ENCODE peak calls at places on chromosomes 3 and 15, in six cellular contexts. One of them, this sample, is unnamed.

GRCh38 chr3:30289751-30290150 is 316.6 kb upstream of the TGFBR2 start:
- DNase-seq in cardiac fibroblast: no peak
- DNase-seq in lung: no peak
- DNase-seq in neural crest cell: no peak
- DNase-seq in AG09309: no peak
- DNase-seq in cardiac muscle cell: no peak
- DNase-seq in this sample: no peak

GRCh38 chr15:66785637-66786036 is 83.6 kb downstream of the SMAD6 start:
- DNase-seq in cardiac fibroblast: peak
- DNase-seq in lung: no peak
- DNase-seq in neural crest cell: no peak
- DNase-seq in AG09309: no peak
- DNase-seq in cardiac muscle cell: no peak
- DNase-seq in this sample: no peak

GRCh38 chr15:99172171-99172570 is 67.3 kb downstream of the SYNM start:
- DNase-seq in cardiac fibroblast: no peak
- DNase-seq in lung: peak
- DNase-seq in neural crest cell: no peak
- DNase-seq in AG09309: no peak
- DNase-seq in cardiac muscle cell: no peak
- DNase-seq in this sample: no peak

GRCh38 chr3:48660800-48661400 is 1.8 kb downstream of the CELSR3 start:
- DNase-seq in cardiac fibroblast: no peak
- DNase-seq in lung: no peak
- DNase-seq in neural crest cell: no peak
- DNase-seq in AG09309: no peak
- DNase-seq in cardiac muscle cell: no peak
- DNase-seq in this sample: no peak

GRCh38 chr15:72503147-72503546 is 29.0 kb downstream of the ARIH1 start:
- DNase-seq in cardiac fibroblast: no peak
- DNase-seq in lung: no peak
- DNase-seq in neural crest cell: no peak
- DNase-seq in AG09309: no peak
- DNase-seq in cardiac muscle cell: no peak
- DNase-seq in this sample: no peak

GRCh38 chr15:63600001-63600645 is 2.9 kb downstream of the FBXL22 start:
- DNase-seq in cardiac fibroblast: peak
- DNase-seq in lung: no peak
- DNase-seq in neural crest cell: peak
- DNase-seq in AG09309: no peak
- DNase-seq in cardiac muscle cell: peak
- DNase-seq in this sample: peak

GRCh38 chr3:117748131-117748530 is 1038.6 kb downstream of the TUSC7 start:
- DNase-seq in cardiac fibroblast: no peak
- DNase-seq in lung: no peak
- DNase-seq in neural crest cell: no peak
- DNase-seq in AG09309: no peak
- DNase-seq in cardiac muscle cell: no peak
- DNase-seq in this sample: no peak

GRCh38 chr3:111915905-111916304 is 56.8 kb downstream of the PHLDB2 start:
- DNase-seq in cardiac fibroblast: peak
- DNase-seq in lung: no peak
- DNase-seq in neural crest cell: no peak
- DNase-seq in AG09309: no peak
- DNase-seq in cardiac muscle cell: no peak
- DNase-seq in this sample: no peak

GRCh38 chr3:16633948-16634347 is 28.7 kb upstream of the DAZL start:
- DNase-seq in cardiac fibroblast: no peak
- DNase-seq in lung: no peak
- DNase-seq in neural crest cell: no peak
- DNase-seq in AG09309: no peak
- DNase-seq in cardiac muscle cell: no peak
- DNase-seq in this sample: no peak

GRCh38 chr3:57572096-57572495 is 16.0 kb downstream of the PDE12 start:
- DNase-seq in cardiac fibroblast: no peak
- DNase-seq in lung: no peak
- DNase-seq in neural crest cell: no peak
- DNase-seq in AG09309: no peak
- DNase-seq in cardiac muscle cell: no peak
- DNase-seq in this sample: no peak

GRCh38 chr3:166498439-166498838 is 661.2 kb upstream of the BCHE start:
- DNase-seq in cardiac fibroblast: no peak
- DNase-seq in lung: no peak
- DNase-seq in neural crest cell: no peak
- DNase-seq in AG09309: no peak
- DNase-seq in cardiac muscle cell: no peak
- DNase-seq in this sample: no peak

GRCh38 chr15:70101459-70102113 is 3.9 kb upstream of the TLE3 start:
- DNase-seq in cardiac fibroblast: peak
- DNase-seq in lung: peak
- DNase-seq in neural crest cell: peak
- DNase-seq in AG09309: peak
- DNase-seq in cardiac muscle cell: peak
- DNase-seq in this sample: peak

GRCh38 chr3:131224886-131225550 is 156.6 kb upstream of the NUDT16 start:
- DNase-seq in cardiac fibroblast: peak
- DNase-seq in lung: no peak
- DNase-seq in neural crest cell: no peak
- DNase-seq in AG09309: no peak
- DNase-seq in cardiac muscle cell: no peak
- DNase-seq in this sample: no peak

GRCh38 chr3:108227131-108227530 is 4.9 kb upstream of the IFT57 start:
- DNase-seq in cardiac fibroblast: no peak
- DNase-seq in lung: no peak
- DNase-seq in neural crest cell: no peak
- DNase-seq in AG09309: no peak
- DNase-seq in cardiac muscle cell: no peak
- DNase-seq in this sample: no peak

GRCh38 chr15:62797171-62797570 is 245.4 kb upstream of the TPM1 start:
- DNase-seq in cardiac fibroblast: no peak
- DNase-seq in lung: no peak
- DNase-seq in neural crest cell: no peak
- DNase-seq in AG09309: no peak
- DNase-seq in cardiac muscle cell: no peak
- DNase-seq in this sample: no peak

GRCh38 chr3:111691293-111691909 is 96.3 kb upstream of the ZBED2 start:
- DNase-seq in cardiac fibroblast: peak
- DNase-seq in lung: no peak
- DNase-seq in neural crest cell: no peak
- DNase-seq in AG09309: no peak
- DNase-seq in cardiac muscle cell: peak
- DNase-seq in this sample: no peak

GRCh38 chr3:24471480-24471879 is 23.2 kb downstream of the THRB start:
- DNase-seq in cardiac fibroblast: no peak
- DNase-seq in lung: no peak
- DNase-seq in neural crest cell: no peak
- DNase-seq in AG09309: no peak
- DNase-seq in cardiac muscle cell: no peak
- DNase-seq in this sample: no peak

GRCh38 chr15:60766391-60767128 is 287.6 kb upstream of the ICE2 start:
- DNase-seq in cardiac fibroblast: no peak
- DNase-seq in lung: no peak
- DNase-seq in neural crest cell: no peak
- DNase-seq in AG09309: no peak
- DNase-seq in cardiac muscle cell: no peak
- DNase-seq in this sample: no peak

GRCh38 chr3:60056394-60056793 is 1006.6 kb upstream of the CFAP20DC start:
- DNase-seq in cardiac fibroblast: no peak
- DNase-seq in lung: no peak
- DNase-seq in neural crest cell: no peak
- DNase-seq in AG09309: no peak
- DNase-seq in cardiac muscle cell: no peak
- DNase-seq in this sample: no peak

GRCh38 chr3:40299721-40300335 is 9.7 kb upstream of the EIF1B start:
- DNase-seq in cardiac fibroblast: peak
- DNase-seq in lung: no peak
- DNase-seq in neural crest cell: no peak
- DNase-seq in AG09309: peak
- DNase-seq in cardiac muscle cell: no peak
- DNase-seq in this sample: no peak

GRCh38 chr3:61545716-61546115 is 15.7 kb upstream of the PTPRG start:
- DNase-seq in cardiac fibroblast: no peak
- DNase-seq in lung: no peak
- DNase-seq in neural crest cell: no peak
- DNase-seq in AG09309: no peak
- DNase-seq in cardiac muscle cell: no peak
- DNase-seq in this sample: no peak

GRCh38 chr3:30198162-30198561 is 408.2 kb upstream of the TGFBR2 start:
- DNase-seq in cardiac fibroblast: peak
- DNase-seq in lung: no peak
- DNase-seq in neural crest cell: no peak
- DNase-seq in AG09309: no peak
- DNase-seq in cardiac muscle cell: peak
- DNase-seq in this sample: no peak

DNA sequence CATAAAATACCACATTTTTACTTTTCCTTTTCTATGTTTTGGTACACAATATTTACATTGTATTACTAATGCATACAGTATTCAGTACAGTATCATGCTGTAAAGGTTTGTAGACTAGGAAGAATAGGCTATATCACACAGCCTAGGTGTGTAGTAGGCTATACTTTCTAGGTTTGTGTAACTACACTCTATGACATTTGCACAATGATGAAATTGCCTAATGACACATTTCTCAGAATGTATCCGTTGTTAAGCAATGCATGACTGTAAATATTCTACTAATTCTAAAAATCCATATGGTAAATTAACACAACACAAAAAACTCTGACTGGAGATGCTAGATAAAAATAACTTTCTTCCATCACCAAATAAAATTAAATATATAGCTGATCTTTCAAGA is 16.2 kb downstream of the NEDD4 start:
- DNase-seq in cardiac fibroblast: no peak
- DNase-seq in lung: no peak
- DNase-seq in neural crest cell: no peak
- DNase-seq in AG09309: no peak
- DNase-seq in cardiac muscle cell: no peak
- DNase-seq in this sample: no peak
- TF ChIP-seq CTCF in cardiac fibroblast: no peak
- TF ChIP-seq CTCF in lung: no peak
- TF ChIP-seq CTCF in neural crest cell: no peak
- TF ChIP-seq CTCF in AG09309: no peak
- TF ChIP-seq CTCF in cardiac muscle cell: no peak
- TF ChIP-seq CTCF in this sample: no peak

GRCh38 chr15:101067660-101068522 is 148.7 kb downstream of the LRRK1 start:
- DNase-seq in cardiac fibroblast: no peak
- DNase-seq in lung: no peak
- DNase-seq in neural crest cell: no peak
- DNase-seq in AG09309: no peak
- DNase-seq in cardiac muscle cell: no peak
- DNase-seq in this sample: no peak

GRCh38 chr15:101068523-101068960 is 149.4 kb downstream of the LRRK1 start:
- DNase-seq in cardiac fibroblast: no peak
- DNase-seq in lung: no peak
- DNase-seq in neural crest cell: no peak
- DNase-seq in AG09309: no peak
- DNase-seq in cardiac muscle cell: no peak
- DNase-seq in this sample: no peak

GRCh38 chr15:101070024-101070423 is 150.9 kb downstream of the LRRK1 start:
- DNase-seq in cardiac fibroblast: no peak
- DNase-seq in lung: no peak
- DNase-seq in neural crest cell: no peak
- DNase-seq in AG09309: no peak
- DNase-seq in cardiac muscle cell: no peak
- DNase-seq in this sample: no peak

GRCh38 chr15:101070502-101071273 is 151.5 kb downstream of the LRRK1 start:
- DNase-seq in cardiac fibroblast: peak
- DNase-seq in lung: no peak
- DNase-seq in neural crest cell: no peak
- DNase-seq in AG09309: peak
- DNase-seq in cardiac muscle cell: no peak
- DNase-seq in this sample: peak

GRCh38 chr15:101068961-101069734 is 150.0 kb downstream of the LRRK1 start:
- DNase-seq in cardiac fibroblast: peak
- DNase-seq in lung: no peak
- DNase-seq in neural crest cell: peak
- DNase-seq in AG09309: no peak
- DNase-seq in cardiac muscle cell: peak
- DNase-seq in this sample: no peak
- TF ChIP-seq CTCF in cardiac fibroblast: peak
- TF ChIP-seq CTCF in lung: no peak
- TF ChIP-seq CTCF in neural crest cell: peak
- TF ChIP-seq CTCF in AG09309: no peak
- TF ChIP-seq CTCF in cardiac muscle cell: peak
- TF ChIP-seq CTCF in this sample: no peak

GRCh38 chr15:56918046-56918906 is at the start of gene TCF12:
- DNase-seq in cardiac fibroblast: peak
- DNase-seq in lung: peak
- DNase-seq in neural crest cell: peak
- DNase-seq in AG09309: peak
- DNase-seq in cardiac muscle cell: peak
- DNase-seq in this sample: peak
- TF ChIP-seq CTCF in cardiac fibroblast: peak
- TF ChIP-seq CTCF in lung: no peak
- TF ChIP-seq CTCF in neural crest cell: peak
- TF ChIP-seq CTCF in AG09309: peak
- TF ChIP-seq CTCF in cardiac muscle cell: peak
- TF ChIP-seq CTCF in this sample: peak

DNA sequence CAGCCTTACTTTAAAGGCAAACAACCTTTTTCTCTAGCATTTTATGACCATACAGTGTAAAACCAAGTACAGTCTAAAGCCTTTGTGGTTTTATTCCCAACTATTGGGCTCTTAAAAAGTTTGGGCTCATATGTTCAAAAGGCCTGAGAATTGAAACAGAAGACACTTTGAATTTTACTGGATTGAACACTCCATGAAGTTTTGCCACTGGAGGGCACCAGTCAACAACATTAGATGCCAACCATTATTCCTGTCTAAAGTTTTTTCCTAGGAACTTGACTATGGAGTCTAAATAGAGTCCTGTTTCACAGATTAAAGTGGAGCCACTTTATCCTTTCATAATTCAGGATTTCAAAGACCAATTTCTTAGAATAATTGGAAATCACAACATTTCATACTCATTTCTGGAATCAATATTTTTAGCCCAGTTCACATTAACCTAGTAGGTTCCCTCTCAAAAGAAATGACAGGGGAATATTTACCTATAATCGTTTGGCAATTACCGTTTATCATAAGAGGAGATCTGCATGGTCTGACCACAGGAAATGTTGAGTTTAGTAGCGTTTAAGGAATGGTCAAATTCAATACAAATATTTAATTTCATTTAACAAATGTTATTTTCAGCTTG is 244.1 kb upstream of the PDZRN3 start:
- DNase-seq in cardiac fibroblast: peak
- DNase-seq in lung: no peak
- DNase-seq in neural crest cell: peak
- DNase-seq in AG09309: peak
- DNase-seq in cardiac muscle cell: peak
- DNase-seq in this sample: peak
- TF ChIP-seq CTCF in cardiac fibroblast: peak
- TF ChIP-seq CTCF in lung: peak
- TF ChIP-seq CTCF in neural crest cell: peak
- TF ChIP-seq CTCF in AG09309: peak
- TF ChIP-seq CTCF in cardiac muscle cell: peak
- TF ChIP-seq CTCF in this sample: no peak

GRCh38 chr3:146594843-146595482 is 10.2 kb downstream of the PLSCR5 start:
- DNase-seq in cardiac fibroblast: peak
- DNase-seq in lung: no peak
- DNase-seq in neural crest cell: no peak
- DNase-seq in AG09309: no peak
- DNase-seq in cardiac muscle cell: no peak
- DNase-seq in this sample: no peak
- TF ChIP-seq CTCF in cardiac fibroblast: peak
- TF ChIP-seq CTCF in lung: no peak
- TF ChIP-seq CTCF in neural crest cell: peak
- TF ChIP-seq CTCF in AG09309: peak
- TF ChIP-seq CTCF in cardiac muscle cell: peak
- TF ChIP-seq CTCF in this sample: peak

This sample was measured in Calu3.